ENCODE peak calls at places on chromosomes 11 and 22, in four cellular contexts. One of them, this sample, is unnamed.

GRCh38 chr11:12893787-12894672 is 115.1 kb upstream of the RASSF10 start:
- DNase-seq in GM12878: no peak
- DNase-seq in HL-60: no peak
- DNase-seq in K562: peak
- DNase-seq in this sample: no peak

GRCh38 chr11:63767415-63768231 is 952 bp downstream of the ZFTA start:
- DNase-seq in K562: peak
- DNase-seq in HL-60: no peak
- DNase-seq in GM12878: no peak
- DNase-seq in this sample: peak

GRCh38 chr11:74948546-74948897 is 369 bp downstream of the XRRA1 start:
- DNase-seq in HL-60: no peak
- DNase-seq in GM12878: no peak
- DNase-seq in K562: no peak
- DNase-seq in this sample: no peak

GRCh38 chr11:78408619-78409018 is 9.0 kb downstream of the GAB2 start:
- DNase-seq in GM12878: no peak
- DNase-seq in K562: no peak
- DNase-seq in HL-60: no peak
- DNase-seq in this sample: no peak

GRCh38 chr22:26461188-26461810 is 22.3 kb downstream of the HPS4 start:
- DNase-seq in HL-60: no peak
- DNase-seq in GM12878: no peak
- DNase-seq in K562: peak
- DNase-seq in this sample: peak

GRCh38 chr22:43666511-43666910 is 145.6 kb downstream of the EFCAB6 start:
- DNase-seq in K562: no peak
- DNase-seq in HL-60: no peak
- DNase-seq in GM12878: no peak
- DNase-seq in this sample: no peak

GRCh38 chr11:18721576-18722292 is 4.3 kb downstream of the IGSF22 start:
- DNase-seq in K562: peak
- DNase-seq in HL-60: peak
- DNase-seq in GM12878: no peak
- DNase-seq in this sample: peak

GRCh38 chr22:19044381-19044780 is 77.8 kb downstream of the DGCR2 start:
- DNase-seq in HL-60: no peak
- DNase-seq in K562: no peak
- DNase-seq in GM12878: no peak
- DNase-seq in this sample: no peak

GRCh38 chr11:57133616-57134015 is 48.1 kb upstream of the LRRC55 start:
- DNase-seq in HL-60: no peak
- DNase-seq in GM12878: no peak
- DNase-seq in K562: no peak
- DNase-seq in this sample: no peak

GRCh38 chr11:47516155-47516554 is 36.8 kb downstream of the CELF1 start:
- DNase-seq in K562: no peak
- DNase-seq in HL-60: no peak
- DNase-seq in GM12878: no peak
- DNase-seq in this sample: no peak

GRCh38 chr22:28544431-28544868 is 135.2 kb downstream of the TTC28 start:
- DNase-seq in K562: no peak
- DNase-seq in HL-60: no peak
- DNase-seq in GM12878: no peak
- DNase-seq in this sample: no peak

GRCh38 chr22:39967996-39968968 is 8.1 kb downstream of the TMA7B start:
- DNase-seq in GM12878: no peak
- DNase-seq in HL-60: no peak
- DNase-seq in K562: no peak
- DNase-seq in this sample: no peak

GRCh38 chr22:39463931-39464390 is 7.1 kb downstream of the MGAT3 start:
- DNase-seq in K562: no peak
- DNase-seq in HL-60: no peak
- DNase-seq in GM12878: no peak
- DNase-seq in this sample: no peak

GRCh38 chr11:93906486-93906885 is 56.1 kb upstream of the VSTM5 start:
- DNase-seq in GM12878: no peak
- DNase-seq in K562: no peak
- DNase-seq in HL-60: no peak
- DNase-seq in this sample: no peak

GRCh38 chr11:104365676-104366075 is 201.7 kb upstream of the PDGFD start:
- DNase-seq in GM12878: no peak
- DNase-seq in K562: no peak
- DNase-seq in HL-60: no peak
- DNase-seq in this sample: no peak

GRCh38 chr22:38718414-38718813 is 12.7 kb downstream of the GTPBP1 start:
- DNase-seq in HL-60: no peak
- DNase-seq in GM12878: no peak
- DNase-seq in K562: no peak
- DNase-seq in this sample: no peak

GRCh38 chr11:34439521-34440258 is 956 bp downstream of the CAT start:
- DNase-seq in GM12878: no peak
- DNase-seq in K562: no peak
- DNase-seq in HL-60: no peak
- DNase-seq in this sample: no peak

GRCh38 chr11:27205779-27206549 is 157.1 kb downstream of the CCDC34 start:
- DNase-seq in GM12878: no peak
- DNase-seq in HL-60: no peak
- DNase-seq in K562: no peak
- DNase-seq in this sample: no peak

GRCh38 chr11:587546-587945 is 11.3 kb downstream of the PHRF1 start:
- DNase-seq in HL-60: no peak
- DNase-seq in K562: no peak
- DNase-seq in GM12878: no peak
- DNase-seq in this sample: no peak

GRCh38 chr11:130620566-130620965 is 172.1 kb downstream of the ADAMTS15 start:
- DNase-seq in HL-60: no peak
- DNase-seq in K562: no peak
- DNase-seq in GM12878: no peak
- DNase-seq in this sample: no peak

GRCh38 chr11:34585870-34586654 is 34.8 kb upstream of the EHF start:
- DNase-seq in GM12878: peak
- DNase-seq in HL-60: peak
- DNase-seq in K562: peak
- DNase-seq in this sample: no peak

GRCh38 chr11:10858505-10859360 is 880 bp upstream of the ZBED5 start:
- DNase-seq in K562: peak
- DNase-seq in GM12878: peak
- DNase-seq in HL-60: no peak
- DNase-seq in this sample: no peak

GRCh38 chr22:37559901-37560681 is at the start of gene CDC42EP1:
- DNase-seq in GM12878: no peak
- DNase-seq in K562: peak
- DNase-seq in HL-60: no peak
- DNase-seq in this sample: no peak

GRCh38 chr11:19756675-19757475 is 44.2 kb downstream of the NAV2 start:
- DNase-seq in HL-60: no peak
- DNase-seq in K562: no peak
- DNase-seq in GM12878: no peak
- DNase-seq in this sample: no peak

GRCh38 chr22:44947846-44948245 is 62.0 kb downstream of the PHF21B start:
- DNase-seq in GM12878: no peak
- DNase-seq in K562: no peak
- DNase-seq in HL-60: no peak
- DNase-seq in this sample: no peak

GRCh38 chr22:16917144-16918003 is 90.6 kb downstream of the GAB4 start:
- DNase-seq in K562: peak
- DNase-seq in GM12878: peak
- DNase-seq in HL-60: peak
- DNase-seq in this sample: peak

GRCh38 chr11:131666617-131667016 is 296.2 kb downstream of the NTM start:
- DNase-seq in HL-60: no peak
- DNase-seq in K562: no peak
- DNase-seq in GM12878: no peak
- DNase-seq in this sample: no peak

GRCh38 chr11:122746050-122746478 is 90.5 kb downstream of the UBASH3B start:
- DNase-seq in HL-60: peak
- DNase-seq in K562: no peak
- DNase-seq in GM12878: peak
- DNase-seq in this sample: peak
- TF ChIP-seq SPI1 in HL-60: no peak
- TF ChIP-seq SPI1 in K562: no peak
- TF ChIP-seq SPI1 in GM12878: no peak
- TF ChIP-seq SPI1 in this sample: peak

DNA sequence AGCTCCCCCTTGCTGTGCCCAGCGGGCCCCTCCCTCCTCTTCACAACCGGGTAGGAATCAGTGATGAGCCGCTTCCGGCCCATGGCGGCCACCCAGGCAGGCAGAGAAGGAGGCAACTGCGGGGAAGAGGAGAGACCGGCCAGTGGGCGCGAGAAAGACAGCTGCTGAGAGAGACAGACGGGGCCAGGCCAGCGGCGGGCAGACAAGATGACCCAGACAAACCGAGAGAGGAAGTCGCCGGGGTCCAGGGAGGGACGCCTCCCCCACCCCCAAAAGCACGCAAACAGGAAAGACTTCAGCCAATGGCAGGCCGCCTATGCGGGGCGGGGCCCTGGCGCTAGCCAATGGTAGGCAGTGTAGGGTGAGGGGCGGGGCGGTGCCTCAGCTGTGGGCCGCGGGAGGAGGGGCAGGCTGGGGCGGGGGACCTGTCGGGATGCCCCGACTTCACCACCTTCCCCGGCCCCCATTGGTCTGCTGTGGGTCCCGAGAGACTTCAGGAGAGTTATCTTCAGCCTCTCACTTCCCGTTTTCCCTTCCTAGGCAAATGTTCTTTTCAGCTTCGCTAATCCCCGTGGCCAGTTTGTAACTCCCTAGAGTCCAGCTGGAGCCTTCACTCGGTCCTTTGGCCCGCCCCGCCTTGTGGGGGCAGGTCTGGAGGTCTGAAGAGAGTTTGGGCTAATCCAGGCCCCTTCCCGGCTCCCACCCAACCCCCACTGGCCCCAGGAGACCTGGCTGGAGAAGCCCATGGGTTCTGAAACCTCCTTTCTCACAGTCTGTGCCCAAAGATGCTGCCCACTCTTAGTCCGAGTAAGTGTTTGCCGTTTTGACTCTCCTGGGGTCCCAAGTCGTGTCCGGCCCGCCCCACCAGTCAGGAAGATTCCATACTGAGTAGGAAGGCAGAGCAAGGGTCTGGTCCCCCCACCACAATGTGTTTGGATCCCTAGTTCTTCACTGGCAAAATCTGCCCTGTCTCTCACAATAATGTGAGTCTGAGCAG is at the start of gene POLD4:
- DNase-seq in K562: peak
- DNase-seq in GM12878: peak
- DNase-seq in HL-60: peak
- DNase-seq in this sample: peak
- TF ChIP-seq POLR2AphosphoS5 in K562: peak
- TF ChIP-seq POLR2AphosphoS5 in GM12878: peak
- TF ChIP-seq POLR2AphosphoS5 in HL-60: peak
- TF ChIP-seq POLR2AphosphoS5 in this sample: peak

GRCh38 chr22:32985899-32986772 is 72.0 kb downstream of the SYN3 start:
- DNase-seq in HL-60: peak
- DNase-seq in K562: peak
- DNase-seq in GM12878: no peak
- DNase-seq in this sample: peak

GRCh38 chr22:32987081-32987631 is 71.0 kb downstream of the SYN3 start:
- DNase-seq in K562: no peak
- DNase-seq in GM12878: no peak
- DNase-seq in HL-60: no peak
- DNase-seq in this sample: no peak

GRCh38 chr22:32990187-32990586 is 68.0 kb downstream of the SYN3 start:
- DNase-seq in GM12878: no peak
- DNase-seq in HL-60: no peak
- DNase-seq in K562: no peak
- DNase-seq in this sample: no peak

GRCh38 chr22:32991353-32992115 is 66.6 kb downstream of the SYN3 start:
- DNase-seq in HL-60: no peak
- DNase-seq in GM12878: no peak
- DNase-seq in K562: no peak
- DNase-seq in this sample: no peak

DNA sequence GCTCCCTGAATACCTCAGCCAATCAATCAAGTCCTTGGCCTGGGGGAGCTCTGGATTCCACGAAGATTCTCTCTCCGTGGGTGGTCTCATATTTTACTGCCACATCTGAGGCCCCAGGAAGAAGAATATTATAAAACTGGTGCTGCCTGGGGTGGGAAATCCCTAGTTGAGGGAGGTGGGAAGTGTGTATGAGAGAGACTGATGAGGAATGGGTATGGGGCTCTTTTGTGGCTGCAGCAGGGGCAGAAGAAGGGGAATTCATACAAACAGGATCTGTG is 71.5 kb downstream of the SYN3 start:
- DNase-seq in K562: no peak
- DNase-seq in GM12878: no peak
- DNase-seq in HL-60: no peak
- DNase-seq in this sample: no peak
- TF ChIP-seq SPI1 in K562: no peak
- TF ChIP-seq SPI1 in GM12878: no peak
- TF ChIP-seq SPI1 in HL-60: no peak
- TF ChIP-seq SPI1 in this sample: no peak

DNA sequence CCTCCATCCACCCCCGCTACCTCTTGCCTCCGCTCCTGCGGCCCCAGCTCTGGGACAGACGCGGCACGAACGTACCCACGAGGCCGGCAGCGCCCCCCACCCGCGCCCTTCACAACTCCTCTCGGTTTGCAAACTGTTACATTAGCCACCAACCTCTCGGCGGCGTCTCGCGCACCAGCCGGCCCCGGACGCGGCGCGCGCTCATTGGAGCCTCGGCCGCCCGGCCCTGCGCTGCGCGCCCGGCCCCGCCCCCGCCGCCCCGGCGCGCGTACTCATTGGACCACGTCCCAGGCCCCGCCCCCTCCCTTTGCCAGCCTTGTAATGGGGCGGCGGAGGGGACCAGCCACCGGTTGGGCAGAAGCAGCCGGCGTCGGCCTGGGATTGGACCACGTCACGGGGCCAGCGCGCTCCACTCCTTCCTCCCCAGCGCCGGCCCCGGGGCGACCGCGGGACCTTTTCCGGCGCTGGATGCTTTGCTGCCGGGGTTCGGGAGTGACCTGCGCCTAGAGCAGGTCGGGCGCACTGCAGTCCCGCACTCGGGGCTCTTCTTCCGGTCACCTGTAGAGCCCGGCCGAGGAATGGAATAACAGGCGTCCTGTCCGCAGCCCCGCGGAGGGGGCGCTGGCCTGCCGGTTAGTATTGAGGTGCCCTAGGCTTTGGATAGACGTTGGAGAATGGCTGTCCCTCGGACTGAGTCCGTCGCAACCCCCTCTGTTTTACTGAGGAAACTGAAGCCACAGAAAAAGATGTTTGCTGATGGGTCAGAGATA is at the start of gene HYOU1:
- DNase-seq in GM12878: peak
- DNase-seq in HL-60: peak
- DNase-seq in K562: peak
- DNase-seq in this sample: peak
- TF ChIP-seq POLR2AphosphoS5 in GM12878: peak
- TF ChIP-seq POLR2AphosphoS5 in HL-60: peak
- TF ChIP-seq POLR2AphosphoS5 in K562: peak
- TF ChIP-seq POLR2AphosphoS5 in this sample: peak

This sample was measured in GM12891.